ENCODE peak calls at places on chromosomes 16 and 17, in six cellular contexts. Y is sigmoid colon, S is T-helper 2 cell, E is right lobe of liver, P is ureter, L is foreskin fibroblast. Z is an unnamed sample.
A peak's percentile ranks its signal among the peaks of the same experiment; 100 is the strongest.

GRCh38 chr17:79933863-79934652 is 94.8 kb upstream of the CBX4 start:
- DNase-seq in S (no peak), Y (no peak), E (peak; percentile 63), L (peak; percentile 37), P (no peak), Z (peak; percentile 63)

GRCh38 chr16:77782694-77783093 is 5.7 kb upstream of the VAT1L start:
- DNase-seq in E (no peak), P (no peak), L (no peak), S (no peak), Y (no peak), Z (no peak)

GRCh38 chr16:67372664-67373063 is 20.6 kb downstream of the TPPP3 start:
- DNase-seq in L (peak; percentile 45), P (no peak), Y (no peak), S (no peak), E (no peak), Z (no peak)

GRCh38 chr17:75622071-75622470 is 11.2 kb upstream of the SMIM5 start:
- DNase-seq in P (no peak), Y (no peak), E (no peak), L (no peak), S (no peak), Z (no peak)

GRCh38 chr16:89133457-89134127 is 38.0 kb upstream of the CDH15 start:
- DNase-seq in P (no peak), E (no peak), S (no peak), L (no peak), Y (no peak), Z (no peak)

GRCh38 chr17:37770631-37771518 is 26.0 kb upstream of the HNF1B start:
- DNase-seq in S (no peak), L (peak; percentile 83), E (peak; percentile 57), Y (no peak), P (peak; percentile 48), Z (peak; percentile 66)

GRCh38 chr17:39531252-39531651 is 70.0 kb downstream of the CDK12 start:
- DNase-seq in S (no peak), E (no peak), Y (no peak), L (no peak), P (no peak), Z (no peak)

GRCh38 chr17:58918879-58919278 is 163.2 kb downstream of the PPM1E start:
- DNase-seq in S (no peak), L (no peak), Y (no peak), P (no peak), E (no peak), Z (no peak)

GRCh38 chr16:4611337-4612023 is 3.2 kb downstream of the UBALD1 start:
- DNase-seq in L (peak; percentile 79), P (no peak), S (no peak), Y (peak; percentile 83), E (no peak), Z (no peak)

GRCh38 chr16:22326771-22327445 is 29.7 kb downstream of the POLR3E start:
- DNase-seq in E (no peak), L (no peak), Y (no peak), P (no peak), S (no peak), Z (no peak)

GRCh38 chr17:66483946-66484345 is 181.5 kb downstream of the PRKCA start:
- DNase-seq in S (no peak), E (no peak), Y (no peak), L (no peak), P (no peak), Z (no peak)

GRCh38 chr17:40331743-40332641 is 23.0 kb downstream of the RARA start:
- DNase-seq in L (peak; percentile 64), E (peak; percentile 96), P (peak; percentile 85), Y (peak; percentile 95), S (no peak), Z (peak; percentile 89)

GRCh38 chr17:29892201-29892600 is 37.8 kb downstream of the SSH2 start:
- DNase-seq in E (no peak), P (no peak), S (no peak), Y (no peak), L (no peak), Z (no peak)

GRCh38 chr17:80474231-80474932 is 2.0 kb downstream of the NPTX1 start:
- DNase-seq in E (no peak), P (no peak), S (no peak), L (peak; percentile 71), Y (peak; percentile 84), Z (no peak)

Z was measured in pancreas.